ENCODE peak calls at places on chromosomes 3 and 15, in five cellular contexts. P, C, U, Y and K are unnamed samples.

GRCh38 chr3:39183231-39184080 is 8.9 kb downstream of the XIRP1 start:
- DNase-seq in Y (no peak), C (no peak), U (no peak), P (no peak), K (no peak)

GRCh38 chr3:44914936-44915335 is 40.5 kb downstream of the TGM4 start:
- DNase-seq in U (no peak), Y (no peak), C (no peak), P (no peak), K (no peak)

GRCh38 chr3:18572809-18573208 is 147.7 kb upstream of the SATB1 start:
- DNase-seq in P (no peak), U (no peak), C (no peak), Y (no peak), K (no peak)

GRCh38 chr3:198030726-198031125 is 70.7 kb downstream of the LMLN start:
- DNase-seq in P (no peak), U (no peak), Y (no peak), C (no peak), K (no peak)

GRCh38 chr15:92393994-92394326 is 279 bp downstream of the ST8SIA2 start:
- DNase-seq in P (peak; percentile 2), C (no peak), U (no peak), Y (no peak), K (no peak)

GRCh38 chr15:95903352-95903751 is 427.1 kb upstream of the NR2F2 start:
- DNase-seq in C (no peak), P (no peak), Y (no peak), U (no peak), K (no peak)

GRCh38 chr3:9808345-9809037 is 1.6 kb upstream of the TTLL3 start:
- DNase-seq in U (peak; percentile 45), P (peak; percentile 18), C (no peak), Y (no peak), K (no peak)

GRCh38 chr15:88066758-88067157 is 189.8 kb downstream of the NTRK3 start:
- DNase-seq in C (no peak), Y (no peak), U (no peak), P (no peak), K (no peak)

GRCh38 chr3:115864912-115865311 is 241.6 kb downstream of the GAP43 start:
- DNase-seq in U (no peak), C (no peak), P (no peak), Y (no peak), K (no peak)

GRCh38 chr3:46692566-46692983 is 904 bp downstream of the ALS2CL start:
- DNase-seq in Y (no peak), U (no peak), C (no peak), P (no peak), K (no peak)

GRCh38 chr3:139939681-139940190 is 4.8 kb downstream of the CLSTN2 start:
- DNase-seq in U (no peak), Y (no peak), C (no peak), P (no peak), K (no peak)